ENCODE peak calls at places on chromosomes 6 and 20, in five cellular contexts. M is GM12865; H is central memory CD4-positive, alpha-beta T cell; Q is AG04450; O is kidney epithelial cell. S is an unnamed sample.

GRCh38 chr6:143225929-143226328 is 165.2 kb downstream of the AIG1 start:
- DNase-seq in O (no peak), H (no peak), M (no peak), Q (no peak), S (no peak)

GRCh38 chr6:16667509-16667908 is 93.8 kb downstream of the ATXN1 start:
- DNase-seq in Q (no peak), M (no peak), H (no peak), O (no peak), S (no peak)

GRCh38 chr6:136873733-136874132 is 48.4 kb upstream of the SLC35D3 start:
- DNase-seq in O (no peak), Q (no peak), H (no peak), M (peak), S (no peak)

GRCh38 chr20:50348118-50348517 is 157.5 kb downstream of the CEBPB start:
- DNase-seq in H (no peak), Q (no peak), M (no peak), O (no peak), S (peak)

GRCh38 chr6:70956451-70957283 is at the start of gene B3GAT2:
- DNase-seq in Q (no peak), M (peak), H (no peak), O (no peak), S (no peak)

GRCh38 chr6:3841066-3841454 is 8.1 kb upstream of the FAM50B start:
- DNase-seq in O (no peak), H (no peak), Q (no peak), M (no peak), S (no peak)

GRCh38 chr20:44027686-44028340 is 113.2 kb downstream of the TOX2 start:
- DNase-seq in O (no peak), H (no peak), M (no peak), Q (no peak), S (no peak)

GRCh38 chr20:62733891-62734290 is 25.3 kb downstream of the NTSR1 start:
- DNase-seq in H (no peak), O (no peak), Q (no peak), M (no peak), S (no peak)

GRCh38 chr6:159104163-159104885 is 59.5 kb upstream of the TAGAP start:
- DNase-seq in H (peak), M (peak), O (peak), Q (no peak), S (peak)

GRCh38 chr6:110951986-110952794 is 6.3 kb upstream of the GTF3C6 start:
- DNase-seq in H (no peak), O (peak), M (no peak), Q (no peak), S (no peak)

GRCh38 chr6:52512199-52512598 is 64.7 kb downstream of the TRAM2 start:
- DNase-seq in H (no peak), Q (peak), O (peak), M (no peak), S (no peak)

GRCh38 chr6:128464790-128465189 is 55.6 kb downstream of the PTPRK start:
- DNase-seq in H (no peak), Q (no peak), O (no peak), M (no peak), S (no peak)

GRCh38 chr6:101935732-101936131 is 542.2 kb downstream of the GRIK2 start:
- DNase-seq in H (no peak), Q (no peak), M (no peak), O (no peak), S (no peak)

GRCh38 chr20:33232486-33233072 is 3.2 kb upstream of the BPIFA1 start:
- DNase-seq in O (no peak), Q (no peak), M (no peak), H (no peak), S (no peak)

GRCh38 chr6:29696147-29697129 is 15.5 kb upstream of the ZFP57 start:
- DNase-seq in H (no peak), Q (no peak), O (no peak), M (peak), S (peak)

GRCh38 chr6:21003780-21004541 is 469.7 kb downstream of the CDKAL1 start:
- DNase-seq in H (no peak), O (no peak), Q (peak), M (peak), S (no peak)

GRCh38 chr6:8658391-8658790 is 223.0 kb upstream of the SLC35B3 start:
- DNase-seq in M (no peak), Q (no peak), O (no peak), H (no peak), S (no peak)

GRCh38 chr20:7010584-7010983 is 243.1 kb downstream of the BMP2 start:
- DNase-seq in H (no peak), M (no peak), O (no peak), Q (no peak), S (no peak)

GRCh38 chr6:16503919-16504554 is 257.2 kb downstream of the ATXN1 start:
- DNase-seq in Q (no peak), O (no peak), H (peak), M (peak), S (peak)

GRCh38 chr20:58839474-58839874 is 11.2 kb downstream of the GNAS-AS1 start:
- DNase-seq in M (peak), Q (no peak), H (peak), O (no peak), S (no peak)

GRCh38 chr6:33197431-33198048 is 2.9 kb downstream of the RXRB start:
- DNase-seq in M (peak), H (peak), Q (no peak), O (no peak), S (peak)

GRCh38 chr20:32982617-32983458 is 21.4 kb downstream of the SUN5 start:
- DNase-seq in Q (no peak), M (no peak), H (no peak), O (no peak), S (no peak)

GRCh38 chr6:40436685-40437604 is 150.2 kb downstream of the LRFN2 start:
- DNase-seq in H (no peak), M (no peak), Q (no peak), O (no peak), S (no peak)

GRCh38 chr6:166087246-166087645 is 80.4 kb downstream of the TBXT start:
- DNase-seq in H (no peak), M (no peak), O (no peak), Q (no peak), S (no peak)

GRCh38 chr6:99617131-99617530 is 10.5 kb downstream of the PRDM13 start:
- DNase-seq in O (no peak), Q (no peak), H (no peak), M (no peak), S (no peak)

GRCh38 chr6:75262716-75263463 is 19.3 kb upstream of the COX7A2 start:
- DNase-seq in M (no peak), O (no peak), H (no peak), Q (no peak), S (no peak)

GRCh38 chr6:7239590-7239948 is 73.4 kb downstream of the SSR1 start:
- DNase-seq in M (no peak), H (no peak), O (no peak), Q (no peak), S (no peak)

GRCh38 chr6:71533939-71534379 is 245.3 kb downstream of the OGFRL1 start:
- DNase-seq in H (no peak), Q (no peak), O (no peak), M (peak), S (no peak)

GRCh38 chr6:99490608-99491007 is 24.6 kb downstream of the USP45 start:
- DNase-seq in H (peak), Q (no peak), O (no peak), M (no peak), S (no peak)

GRCh38 chr6:44043036-44043478 is 84.2 kb downstream of the MRPL14 start:
- DNase-seq in O (no peak), H (no peak), M (no peak), Q (no peak), S (peak)

GRCh38 chr6:24332306-24332705 is 25.6 kb downstream of the DCDC2 start:
- DNase-seq in Q (no peak), O (peak), M (no peak), H (no peak), S (no peak)

GRCh38 chr6:158068156-158068892 is 86.7 kb downstream of the SYNJ2 start:
- DNase-seq in Q (no peak), H (no peak), O (no peak), M (no peak), S (no peak)

GRCh38 chr20:37390891-37391525 is 45.1 kb downstream of the SRC start:
- DNase-seq in H (no peak), Q (no peak), M (no peak), O (no peak), S (no peak)